ENCODE peak calls at places on chromosomes 11 and 22, in seven cellular contexts. H is left ventricle myocardium inferior, M is fibroblast of mammary gland, D is GM06990, T is heart left ventricle, N is neural crest cell, Y is coronary artery. J is an unnamed sample.

GRCh38 chr11:22728600-22729394 is 62.4 kb downstream of the GAS2 start:
- DNase-seq in H (no peak), M (no peak), D (no peak), T (no peak), N (no peak), Y (no peak), J (no peak)

GRCh38 chr11:57307666-57308270 is 17.0 kb downstream of the TNKS1BP1 start:
- DNase-seq in H (no peak), M (no peak), D (no peak), T (no peak), N (no peak), Y (no peak), J (no peak)

GRCh38 chr11:74257934-74258553 is 53.4 kb downstream of the P4HA3 start:
- DNase-seq in H (peak), M (peak), D (no peak), T (peak), N (no peak), Y (no peak), J (no peak)

GRCh38 chr11:16924826-16925494 is 89.3 kb downstream of the PLEKHA7 start:
- DNase-seq in H (peak), M (peak), D (no peak), T (peak), N (peak), Y (no peak), J (no peak)

GRCh38 chr11:93279911-93280347 is 50.6 kb upstream of the DEUP1 start:
- DNase-seq in H (no peak), M (no peak), D (peak), T (no peak), N (no peak), Y (no peak), J (no peak)

GRCh38 chr22:30649430-30650007 is 13.9 kb downstream of the SLC35E4 start:
- DNase-seq in H (peak), M (peak), D (peak), T (peak), N (no peak), Y (no peak), J (no peak)

GRCh38 chr11:3853935-3854659 is 1.4 kb upstream of the STIM1 start:
- DNase-seq in H (peak), M (no peak), D (peak), T (peak), N (no peak), Y (no peak), J (no peak)

GRCh38 chr11:13450832-13451397 is 12.1 kb downstream of the BTBD10 start:
- DNase-seq in H (no peak), M (no peak), D (no peak), T (no peak), N (no peak), Y (no peak), J (no peak)

GRCh38 chr22:11613898-11614755 is 3913.9 kb upstream of the OR11H1 start:
- DNase-seq in H (no peak), M (no peak), D (no peak), T (no peak), N (no peak), Y (no peak), J (no peak)

GRCh38 chr11:3201112-3201581 is 17.5 kb downstream of the MRGPRG start:
- DNase-seq in H (no peak), M (no peak), D (no peak), T (no peak), N (no peak), Y (peak), J (no peak)

GRCh38 chr11:109892321-109892794 is 200.8 kb upstream of the ZC3H12C start:
- DNase-seq in H (no peak), M (no peak), D (no peak), T (no peak), N (no peak), Y (no peak), J (no peak)

GRCh38 chr22:50199836-50200332 is 927 bp upstream of the SELENOO start:
- DNase-seq in H (no peak), M (no peak), D (no peak), T (no peak), N (no peak), Y (no peak), J (no peak)

GRCh38 chr11:69352181-69352580 is 58.2 kb downstream of the MYEOV start:
- DNase-seq in H (no peak), M (no peak), D (no peak), T (no peak), N (no peak), Y (peak), J (no peak)

GRCh38 chr11:122523841-122524531 is 131.5 kb upstream of the UBASH3B start:
- DNase-seq in H (peak), M (no peak), D (no peak), T (peak), N (no peak), Y (no peak), J (peak)

GRCh38 chr11:63869171-63869591 is 30.3 kb downstream of the MARK2 start:
- DNase-seq in H (no peak), M (no peak), D (no peak), T (no peak), N (no peak), Y (no peak), J (no peak)

GRCh38 chr11:12043959-12044772 is 35.7 kb upstream of the DKK3 start:
- DNase-seq in H (peak), M (peak), D (no peak), T (peak), N (peak), Y (peak), J (peak)

GRCh38 chr22:50246242-50247175 is 1.7 kb upstream of the TUBGCP6 start:
- DNase-seq in H (no peak), M (no peak), D (no peak), T (no peak), N (no peak), Y (no peak), J (no peak)

GRCh38 chr22:43272869-43273318 is 70.3 kb downstream of the SCUBE1 start:
- DNase-seq in H (no peak), M (no peak), D (no peak), T (peak), N (no peak), Y (no peak), J (no peak)

GRCh38 chr22:44364750-44365118 is 52.0 kb upstream of the SHISAL1 start:
- DNase-seq in H (peak), M (no peak), D (no peak), T (peak), N (no peak), Y (peak), J (no peak)

GRCh38 chr22:41925783-41926460 is 684 bp downstream of the TNFRSF13C start:
- DNase-seq in H (peak), M (peak), D (peak), T (peak), N (peak), Y (no peak), J (no peak)

GRCh38 chr22:22380098-22381030 is 128.2 kb downstream of the ZNF280B start:
- DNase-seq in H (no peak), M (no peak), D (peak), T (no peak), N (no peak), Y (no peak), J (no peak)

GRCh38 chr22:50081426-50082196 is 3.6 kb downstream of the MLC1 start:
- DNase-seq in H (no peak), M (no peak), D (no peak), T (no peak), N (no peak), Y (no peak), J (no peak)

GRCh38 chr11:1520987-1521349 is 34.4 kb upstream of the MOB2 start:
- DNase-seq in H (peak), M (no peak), D (no peak), T (peak), N (no peak), Y (no peak), J (no peak)
- TF ChIP-seq CTCF in H (no peak), M (no peak), D (no peak), T (no peak), N (no peak), Y (no peak), J (no peak)

DNA sequence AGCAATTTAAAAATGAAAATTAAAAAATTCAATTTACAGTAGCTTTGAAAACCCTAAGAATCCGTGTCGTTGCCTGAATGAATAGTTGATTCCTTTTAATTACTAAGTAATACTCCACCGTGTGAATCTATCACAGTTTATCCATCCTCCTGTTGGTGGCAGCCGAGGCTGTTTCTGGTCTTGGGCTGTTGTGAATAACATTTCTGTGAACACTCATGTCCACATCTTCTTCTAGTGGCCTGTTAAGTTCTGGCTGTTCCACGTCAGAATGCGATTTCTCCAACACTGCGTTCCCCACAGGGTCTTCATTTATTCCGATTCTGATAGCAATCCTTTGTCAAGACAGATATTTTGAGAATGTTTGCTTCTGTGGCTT is 223.0 kb downstream of the TBC1D22A start:
- DNase-seq in H (no peak), M (peak), D (no peak), T (no peak), N (no peak), Y (no peak), J (no peak)
- TF ChIP-seq CTCF in H (no peak), M (peak), D (no peak), T (no peak), N (no peak), Y (no peak), J (no peak)

GRCh38 chr11:118258410-118258809 is 5.7 kb downstream of the MPZL2 start:
- DNase-seq in H (no peak), M (peak), D (no peak), T (no peak), N (no peak), Y (no peak), J (no peak)
- TF ChIP-seq CTCF in H (no peak), M (peak), D (no peak), T (no peak), N (peak), Y (no peak), J (no peak)

DNA sequence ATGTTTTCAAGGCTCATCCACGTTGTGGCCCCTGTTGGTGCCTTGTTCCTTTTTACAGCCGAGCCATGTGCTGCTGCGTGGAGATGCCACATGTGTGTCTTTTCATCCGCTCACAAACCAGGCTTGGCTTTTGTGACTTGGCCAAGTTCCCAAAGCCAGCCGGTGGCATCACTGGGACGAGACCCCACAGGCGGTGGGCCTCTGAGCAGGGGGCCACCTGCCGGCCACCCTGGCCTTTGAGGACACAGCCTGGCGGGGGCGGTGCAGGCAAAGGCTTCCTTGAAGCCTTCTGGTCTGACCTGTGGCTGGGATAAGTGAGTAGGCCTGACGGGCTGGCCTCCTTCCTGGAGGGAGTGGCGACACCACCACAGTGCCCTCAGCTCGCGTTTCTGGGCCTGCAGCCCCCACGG is 10.6 kb downstream of the GRK2 start:
- DNase-seq in H (no peak), M (peak), D (peak), T (peak), N (no peak), Y (no peak), J (no peak)
- TF ChIP-seq CTCF in H (peak), M (peak), D (peak), T (peak), N (no peak), Y (no peak), J (peak)

GRCh38 chr11:66313321-66314185 is 3.3 kb downstream of the CD248 start:
- DNase-seq in H (peak), M (peak), D (no peak), T (no peak), N (no peak), Y (peak), J (no peak)
- TF ChIP-seq CTCF in H (peak), M (peak), D (no peak), T (no peak), N (peak), Y (no peak), J (peak)

DNA sequence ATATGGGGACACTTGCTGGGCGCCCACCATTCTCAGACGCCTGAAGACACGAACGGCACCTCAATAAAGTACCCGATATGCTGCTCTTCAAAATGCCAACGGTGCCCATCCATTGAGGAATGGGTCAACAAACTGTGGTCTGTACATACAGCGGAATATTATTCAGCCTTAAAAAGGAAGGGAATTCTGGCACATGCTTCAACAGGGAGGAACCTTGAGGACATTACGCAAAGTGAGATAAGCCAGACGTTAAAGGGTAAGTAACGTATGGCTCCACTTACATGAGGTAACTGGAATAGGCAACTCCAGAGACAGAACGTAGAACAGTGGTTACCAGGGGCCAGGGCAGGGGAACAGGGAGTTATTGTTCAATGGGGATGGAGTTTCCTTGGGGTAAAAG is 28.0 kb downstream of the PRDM10 start:
- DNase-seq in H (no peak), M (no peak), D (no peak), T (no peak), N (no peak), Y (no peak), J (no peak)
- TF ChIP-seq CTCF in H (no peak), M (no peak), D (no peak), T (no peak), N (no peak), Y (no peak), J (no peak)

DNA sequence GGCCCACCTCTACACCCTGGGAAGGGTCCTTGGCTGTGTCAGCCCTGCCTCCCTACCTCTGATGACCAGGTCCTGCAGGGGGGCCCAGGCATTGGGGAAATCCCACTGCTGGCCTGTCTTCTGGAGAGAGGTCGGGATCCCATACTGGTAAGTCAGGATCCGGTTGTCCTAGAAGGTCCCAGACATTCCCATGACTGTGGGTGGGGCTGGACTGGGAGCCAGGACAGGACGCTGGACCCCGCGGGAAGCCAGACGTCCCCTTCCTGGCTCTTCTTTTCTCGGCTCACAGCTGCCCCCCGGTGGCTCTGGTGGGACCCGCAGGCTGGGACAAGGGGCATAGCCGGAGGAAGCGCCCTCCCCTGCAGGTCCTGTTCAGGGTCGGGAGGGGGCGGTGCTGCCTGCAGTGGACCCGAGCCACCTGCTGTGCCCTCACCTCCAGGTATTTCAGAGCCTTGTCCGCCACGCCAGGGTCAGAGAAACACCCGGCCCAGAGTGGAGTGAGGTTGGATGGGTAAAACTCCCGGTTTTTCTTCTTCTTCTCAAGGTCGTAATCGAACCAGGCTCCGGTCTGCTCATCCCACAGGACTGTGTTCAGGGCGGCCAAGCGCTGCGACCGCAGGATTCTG is 20.0 kb downstream of the TREH start:
- DNase-seq in H (peak), M (peak), D (peak), T (peak), N (peak), Y (peak), J (peak)
- TF ChIP-seq CTCF in H (peak), M (peak), D (peak), T (peak), N (peak), Y (peak), J (peak)

DNA sequence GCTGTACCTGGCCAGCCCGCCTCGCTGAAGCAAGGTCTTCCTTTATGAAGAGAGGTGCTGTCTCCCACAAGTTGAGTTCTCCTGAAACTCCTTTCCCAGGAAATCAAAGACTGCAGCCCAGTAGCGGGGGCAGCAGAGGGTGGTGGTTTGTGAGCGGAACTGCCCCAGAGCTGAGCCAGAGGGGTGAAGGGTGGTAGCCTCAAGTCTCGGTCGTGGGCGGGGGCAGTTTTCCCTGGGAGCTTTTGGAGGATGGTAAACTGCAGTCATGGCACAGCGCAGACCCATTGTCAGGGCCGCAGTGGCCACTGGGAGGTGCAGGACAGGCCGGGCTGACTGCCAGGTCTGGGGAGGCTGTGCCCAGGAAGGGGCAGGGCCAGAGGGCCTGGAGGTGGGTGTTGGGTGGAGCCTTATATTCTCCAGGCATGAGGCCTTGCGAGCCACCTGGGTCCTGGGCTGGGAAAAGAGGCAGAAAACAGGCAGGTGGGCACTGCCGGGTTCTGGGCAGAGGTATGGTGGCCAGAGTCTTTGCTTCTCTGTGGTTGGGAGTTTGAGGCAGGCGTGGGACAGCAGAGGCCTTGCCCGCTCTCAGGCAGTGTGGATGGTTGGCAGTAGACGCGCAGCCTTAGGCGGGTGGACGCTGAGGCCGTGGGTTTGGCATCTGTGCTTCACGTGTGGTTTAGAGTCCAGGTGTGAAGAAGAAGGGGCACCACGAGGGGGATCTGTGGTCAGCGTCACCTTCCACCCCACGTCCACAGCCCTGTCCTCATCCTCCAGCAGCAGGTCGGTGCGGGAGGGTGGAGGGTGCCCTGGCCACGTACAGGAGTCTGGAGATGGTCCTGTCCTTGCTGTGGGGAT is 1176.4 kb downstream of the BRD1 start:
- DNase-seq in H (no peak), M (no peak), D (no peak), T (no peak), N (no peak), Y (no peak), J (no peak)
- TF ChIP-seq CTCF in H (no peak), M (no peak), D (no peak), T (no peak), N (no peak), Y (no peak), J (no peak)

GRCh38 chr22:37057796-37058510 is 6.4 kb downstream of the KCTD17 start:
- DNase-seq in H (no peak), M (no peak), D (no peak), T (no peak), N (no peak), Y (no peak), J (no peak)

GRCh38 chr22:37057226-37057625 is 5.7 kb downstream of the KCTD17 start:
- DNase-seq in H (no peak), M (no peak), D (no peak), T (peak), N (no peak), Y (no peak), J (no peak)

GRCh38 chr22:37060801-37061610 is 9.5 kb downstream of the KCTD17 start:
- DNase-seq in H (no peak), M (no peak), D (peak), T (peak), N (no peak), Y (no peak), J (no peak)

GRCh38 chr22:37059876-37060449 is 8.4 kb downstream of the KCTD17 start:
- DNase-seq in H (no peak), M (no peak), D (no peak), T (no peak), N (no peak), Y (no peak), J (no peak)

GRCh38 chr22:37058917-37059701 is 7.6 kb downstream of the KCTD17 start:
- DNase-seq in H (no peak), M (no peak), D (no peak), T (no peak), N (no peak), Y (no peak), J (no peak)
- TF ChIP-seq CTCF in H (no peak), M (no peak), D (no peak), T (no peak), N (no peak), Y (no peak), J (no peak)

J was measured in AG09319.